ENCODE peak calls at places on chromosomes 4 and X, in seven cellular contexts. Y is uterus, W is left ventricle myocardium inferior, Q is lower lobe of right lung, P is GM23248, S is transverse colon, C is suprapubic skin. G is an unnamed sample. For H3K4me1, the result is how much of the 10 kb centered on the place peaks cover.

GRCh38 chr4:119281374-119281773 is 40.6 kb downstream of the FABP2 start:
- DNase-seq in W (no peak), C (no peak), S (no peak), Y (no peak), Q (no peak), P (no peak), G (no peak)

GRCh38 chrX:10722804-10723364 is 102.5 kb upstream of the MID1 start:
- DNase-seq in W (no peak), Y (peak), S (peak), P (peak), Q (no peak), C (peak), G (no peak)

GRCh38 chr4:152369903-152370296 is 166.0 kb downstream of the FBXW7 start:
- DNase-seq in W (no peak), C (no peak), Y (no peak), P (peak), S (no peak), Q (no peak), G (no peak)

GRCh38 chr4:75662626-75663025 is 10.6 kb downstream of the G3BP2 start:
- DNase-seq in S (no peak), P (no peak), W (no peak), Y (no peak), Q (no peak), C (no peak), G (no peak)

GRCh38 chr4:163391756-163392155 is 48.1 kb downstream of the NPY5R start:
- DNase-seq in P (no peak), Y (no peak), W (no peak), C (no peak), S (no peak), Q (no peak), G (no peak)

GRCh38 chrX:9873952-9874351 is 87.7 kb downstream of the SHROOM2 start:
- DNase-seq in C (no peak), W (no peak), Y (no peak), Q (peak), S (peak), P (peak), G (peak)

GRCh38 chrX:16087081-16087480 is 36.3 kb upstream of the GRPR start:
- DNase-seq in Q (no peak), Y (no peak), S (no peak), C (no peak), P (no peak), W (no peak), G (no peak)

GRCh38 chrX:30513284-30513683 is 64.3 kb downstream of the TASL start:
- DNase-seq in P (peak), Y (no peak), C (no peak), Q (no peak), W (no peak), S (no peak), G (no peak)

GRCh38 chr4:152390216-152390615 is 145.7 kb downstream of the FBXW7 start:
- DNase-seq in S (no peak), Q (no peak), C (no peak), P (no peak), W (no peak), Y (no peak), G (no peak)

GRCh38 chr4:1870578-1871443 is at the start of gene NSD2:
- DNase-seq in W (peak), S (peak), Q (peak), Y (peak), P (peak), C (peak), G (peak)

GRCh38 chr4:148454835-148455234 is 12.6 kb upstream of the NR3C2 start:
- DNase-seq in S (no peak), Y (no peak), Q (no peak), W (no peak), P (peak), C (no peak), G (no peak)

GRCh38 chr4:144699565-144699964 is 53.6 kb downstream of the HHIP start:
- DNase-seq in Y (no peak), W (no peak), S (no peak), C (no peak), P (peak), Q (no peak), G (no peak)

GRCh38 chr4:7403001-7403400 is 31.7 kb downstream of the PSAPL1 start:
- DNase-seq in C (no peak), Q (no peak), W (peak), Y (no peak), S (no peak), P (peak), G (no peak)

GRCh38 chrX:19705196-19705769 is 182.1 kb downstream of the SH3KBP1 start:
- DNase-seq in S (no peak), Y (no peak), C (no peak), Q (no peak), P (peak), W (no peak), G (no peak)

GRCh38 chr4:11496313-11496956 is 67.7 kb upstream of the HS3ST1 start:
- DNase-seq in P (no peak), S (no peak), W (no peak), C (no peak), Q (no peak), Y (no peak), G (no peak)

GRCh38 chr4:20251796-20252655 is at the start of gene SLIT2:
- DNase-seq in W (peak), C (peak), S (peak), Q (peak), Y (peak), P (peak), G (peak)

GRCh38 chrX:19958530-19959486 is 32.1 kb downstream of the BCLAF3 start:
- DNase-seq in W (no peak), S (no peak), C (no peak), P (no peak), Y (no peak), Q (no peak), G (peak)

GRCh38 chr4:180333156-180333555 is 1910.0 kb upstream of the TENM3 start:
- DNase-seq in W (no peak), C (no peak), P (no peak), Y (no peak), S (no peak), Q (no peak), G (no peak)

GRCh38 chr4:134201216-134202098 is at the start of gene PABPC4L:
- DNase-seq in C (no peak), S (no peak), W (peak), P (peak), Y (peak), Q (peak), G (peak)

GRCh38 chrX:21490341-21490740 is 116.1 kb downstream of the CNKSR2 start:
- DNase-seq in C (no peak), S (no peak), Y (no peak), W (no peak), P (no peak), Q (no peak), G (no peak)

GRCh38 chr4:22237846-22238513 is 277.9 kb downstream of the ADGRA3 start:
- DNase-seq in Y (no peak), C (no peak), W (no peak), Q (no peak), S (peak), P (no peak), G (no peak)

GRCh38 chr4:147777456-147778091 is 45.7 kb downstream of the ARHGAP10 start:
- DNase-seq in Y (no peak), P (peak), S (no peak), W (no peak), Q (no peak), C (no peak), G (no peak)

GRCh38 chr4:41146716-41147506 is 67.4 kb downstream of the APBB2 start:
- DNase-seq in P (peak), Q (no peak), C (no peak), Y (peak), S (no peak), W (no peak), G (peak)

GRCh38 chr4:121676388-121677075 is 20.2 kb downstream of the ANXA5 start:
- DNase-seq in Q (no peak), W (no peak), S (no peak), P (no peak), Y (no peak), C (no peak), G (no peak)

GRCh38 chrX:154097003-154097596 is 417 bp downstream of the MECP2 start:
- DNase-seq in C (peak), Q (peak), S (peak), W (peak), P (peak), Y (peak), G (peak)

GRCh38 chr4:77073106-77073858 is 2.5 kb downstream of the CCNI start:
- DNase-seq in Y (no peak), C (no peak), W (no peak), P (peak), S (no peak), Q (no peak), G (no peak)

GRCh38 chr4:176500894-176501293 is 181.1 kb downstream of the SPCS3 start:
- DNase-seq in Q (no peak), Y (no peak), S (no peak), P (no peak), C (no peak), W (no peak), G (no peak)

GRCh38 chr4:7539659-7540058 is 104.9 kb upstream of the PSAPL1 start:
- DNase-seq in Q (no peak), S (no peak), C (no peak), Y (no peak), W (no peak), P (peak), G (no peak)

DNA sequence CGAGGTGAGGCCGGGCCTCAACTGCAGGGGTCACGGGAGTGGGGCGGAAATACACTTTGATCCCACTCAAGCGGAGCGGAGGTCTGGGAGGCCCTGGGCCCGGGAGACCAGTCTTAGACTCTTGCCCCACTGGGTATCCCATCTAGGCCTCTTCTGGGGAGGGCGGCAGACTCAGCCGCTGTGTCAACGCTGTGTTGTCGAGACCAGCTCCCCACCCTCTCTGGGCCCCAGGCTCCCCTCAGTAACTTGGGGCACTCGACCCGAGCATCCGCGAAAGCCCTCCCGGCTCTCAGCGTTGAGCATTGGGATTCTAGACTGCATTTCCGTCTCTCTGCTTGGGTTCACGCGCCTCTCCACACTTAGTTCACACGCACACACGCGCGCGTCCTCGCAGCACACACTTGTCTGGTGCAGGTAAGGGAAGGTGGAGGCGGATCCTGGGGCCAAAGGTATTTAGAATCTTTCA is 1.7 kb downstream of the NKX3-2 start:
- DNase-seq in Y (no peak), P (no peak), C (no peak), Q (no peak), S (no peak), W (no peak), G (no peak)
- H3K4me1 ChIP-seq in Y (under half), P (under half), C (half or more), Q (half or more), S (under half), W (half or more), G (under half)

GRCh38 chr4:25523405-25523804 is 132.2 kb upstream of the SLC34A2 start:
- DNase-seq in C (no peak), Y (no peak), W (no peak), S (no peak), Q (no peak), P (peak), G (no peak)

GRCh38 chr4:25528391-25528790 is 127.3 kb upstream of the SLC34A2 start:
- DNase-seq in S (no peak), C (no peak), P (no peak), W (no peak), Y (no peak), Q (no peak), G (no peak)

GRCh38 chr4:25524616-25525146 is 131.0 kb upstream of the SLC34A2 start:
- DNase-seq in W (no peak), Q (no peak), S (no peak), P (no peak), C (no peak), Y (no peak), G (no peak)

GRCh38 chr4:25527044-25527443 is 128.6 kb upstream of the SLC34A2 start:
- DNase-seq in Y (no peak), P (peak), S (no peak), Q (no peak), W (no peak), C (no peak), G (no peak)

DNA sequence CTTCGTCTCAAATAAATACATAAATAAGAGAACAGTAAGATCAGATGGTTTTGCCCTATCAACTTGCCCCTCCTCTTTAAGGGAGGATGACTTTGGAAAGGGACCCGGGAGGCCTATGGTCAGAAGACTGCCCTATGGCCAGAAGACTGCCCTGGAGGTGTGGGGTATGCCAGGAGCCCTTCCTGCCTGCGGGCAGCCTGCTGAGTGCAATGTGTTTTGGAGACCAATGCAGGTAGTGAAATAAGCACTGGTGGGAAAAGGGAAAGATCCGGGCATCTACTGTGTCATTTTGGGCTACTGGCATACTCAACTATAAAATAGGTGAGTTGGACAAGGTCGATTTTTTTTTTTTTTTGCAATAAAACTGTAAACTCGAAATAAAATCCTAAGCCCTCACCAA is 129.8 kb upstream of the SLC34A2 start:
- DNase-seq in C (no peak), P (no peak), W (no peak), Q (no peak), Y (no peak), S (no peak), G (no peak)
- H3K27ac ChIP-seq in C (no peak), P (no peak), W (no peak), Q (no peak), Y (no peak), S (no peak), G (no peak)

DNA sequence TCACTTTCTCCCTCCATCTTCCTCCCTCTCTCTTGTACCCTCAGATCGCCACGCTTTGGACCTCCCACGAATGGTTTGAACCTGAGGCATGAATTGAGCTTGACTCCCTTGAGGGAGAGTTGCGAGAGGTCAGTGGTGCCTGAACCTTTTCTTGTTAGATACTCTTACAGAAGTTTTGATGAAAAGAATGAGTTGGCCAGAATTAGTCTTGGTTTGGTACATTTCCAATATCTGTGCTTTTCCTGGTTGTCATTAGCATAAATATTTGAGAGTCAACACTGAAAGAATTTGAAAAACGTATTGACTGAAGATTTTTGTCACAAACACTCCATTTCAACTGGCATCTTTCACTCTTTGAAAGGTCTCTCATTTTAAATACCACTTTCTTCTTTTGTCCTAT is 510.6 kb upstream of the DIPK2B start:
- DNase-seq in W (no peak), P (peak), S (no peak), Y (no peak), Q (no peak), C (no peak), G (no peak)
- H3K4me1 ChIP-seq in W (under half), P (half or more), S (under half), Y (under half), Q (under half), C (under half), G (under half)

GRCh38 chrX:34810911-34811310 is 131.7 kb upstream of the FAM47B start:
- DNase-seq in Y (no peak), S (no peak), Q (no peak), P (no peak), C (no peak), W (no peak), G (no peak)
- H3K27ac ChIP-seq in Y (peak), S (no peak), Q (no peak), P (no peak), C (no peak), W (no peak), G (no peak)

DNA sequence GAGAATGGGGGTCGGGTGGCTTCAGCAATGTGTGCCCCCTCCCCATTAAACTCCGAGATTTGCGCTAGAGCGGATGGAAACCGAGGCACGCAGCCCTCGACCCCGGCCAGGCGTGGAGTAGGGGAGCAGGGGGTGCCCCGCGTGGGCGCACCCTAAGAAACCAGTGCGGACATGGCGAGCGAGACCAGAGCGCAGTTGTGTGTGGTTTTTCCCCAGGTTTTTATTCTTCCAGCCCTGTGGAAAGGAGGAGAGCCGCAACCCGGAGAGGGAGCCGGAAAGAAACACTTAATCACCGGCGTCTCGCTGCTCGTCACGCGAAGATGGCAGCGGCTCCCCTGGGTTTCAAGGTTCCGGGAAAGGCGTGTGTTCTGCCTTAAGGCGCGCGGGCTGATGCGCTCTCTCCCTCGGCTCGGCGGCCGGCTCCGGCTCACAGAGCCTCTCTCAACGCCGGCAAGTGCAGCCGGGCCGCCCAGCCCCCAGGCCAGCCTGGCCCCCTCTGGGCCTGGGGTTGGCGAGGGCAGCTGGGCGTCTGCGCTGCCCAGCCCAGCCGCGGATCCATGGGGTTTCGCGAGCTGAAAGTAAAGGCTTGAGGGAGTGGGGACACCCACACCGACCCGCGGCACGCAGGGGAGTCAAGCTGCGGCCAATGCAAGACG is 73.9 kb upstream of the BCOR start:
- DNase-seq in Y (no peak), Q (no peak), W (no peak), S (no peak), P (peak), C (no peak), G (peak)
- H3K4me1 ChIP-seq in Y (under half), Q (under half), W (half or more), S (under half), P (under half), C (half or more), G (under half)

DNA sequence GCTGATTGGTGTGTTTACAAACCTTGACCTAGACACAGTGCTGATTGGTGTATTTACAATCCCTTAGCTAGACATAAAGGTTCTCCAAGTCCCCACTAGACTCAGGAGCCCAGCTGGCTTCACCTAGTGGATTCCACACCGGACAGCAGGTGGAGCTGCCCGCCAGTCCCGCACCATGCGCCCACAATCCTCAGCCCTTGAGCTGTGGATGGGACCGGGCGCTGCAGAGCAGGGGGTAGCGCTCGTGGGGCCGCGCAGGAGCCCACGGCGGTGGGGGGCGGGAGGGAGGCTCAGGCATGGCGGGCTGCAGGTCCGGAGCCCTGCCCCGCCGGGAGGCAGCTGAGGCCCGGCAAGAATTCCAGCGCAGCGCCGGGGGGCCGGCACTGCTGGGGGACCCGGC is 30.7 kb downstream of the MEPE start:
- DNase-seq in C (no peak), S (no peak), Y (no peak), W (no peak), Q (no peak), P (no peak), G (no peak)
- H3K27ac ChIP-seq in C (no peak), S (no peak), Y (no peak), W (no peak), Q (no peak), P (no peak), G (no peak)

GRCh38 chrX:136061302-136061701 is 76.1 kb downstream of the SLC9A6 start:
- DNase-seq in S (no peak), Q (no peak), P (no peak), C (no peak), W (peak), Y (no peak), G (peak)
- H3K4me1 ChIP-seq in S (under half), Q (under half), P (under half), C (under half), W (under half), Y (under half), G (under half)